ENCODE peak calls at places on chromosome 11, in five cellular contexts. I is T-cell; B is CD4-positive, alpha-beta T cell; N is left cardiac atrium; P is stimulated activated CD4-positive, alpha-beta T cell treated with anti-CD3 and anti-CD28 coated beads, Interleukin-12 subunit alpha, Interleukin-12 subunit beta, amount 100 ng/mL, for 48 hours. E is an unnamed sample.

GRCh38 chr11:66739983-66740382 is 11.0 kb upstream of the SPTBN2 start:
- DNase-seq in N (no peak), P (no peak), B (no peak), I (no peak), E (no peak)

GRCh38 chr11:88086297-88086696 is 88.9 kb downstream of the RAB38 start:
- DNase-seq in I (no peak), N (no peak), B (no peak), P (no peak), E (no peak)

GRCh38 chr11:17313349-17314231 is 37.1 kb downstream of the NUCB2 start:
- DNase-seq in N (no peak), B (no peak), I (no peak), P (no peak), E (no peak)

GRCh38 chr11:83990160-83990733 is 704.1 kb upstream of the CCDC90B start:
- DNase-seq in P (no peak), N (peak; percentile 39), B (no peak), I (no peak), E (no peak)

GRCh38 chr11:279966-280761 is 2.0 kb downstream of the NLRP6 start:
- DNase-seq in N (no peak), B (peak; percentile 52), I (peak; percentile 46), P (no peak), E (no peak)

GRCh38 chr11:75103380-75104026 is 6.8 kb upstream of the OR2AT4 start:
- DNase-seq in N (no peak), B (no peak), I (no peak), P (no peak), E (no peak)

GRCh38 chr11:350723-351255 is 18.5 kb upstream of the B4GALNT4 start:
- DNase-seq in N (no peak), I (no peak), P (no peak), B (no peak), E (no peak)

GRCh38 chr11:13486926-13487660 is 8.7 kb downstream of the PTH start:
- DNase-seq in N (peak; percentile 53), P (peak; percentile 54), B (peak; percentile 67), I (peak; percentile 45), E (peak; percentile 49)

GRCh38 chr11:118912742-118913410 is 12.8 kb downstream of the BCL9L start:
- DNase-seq in P (no peak), B (peak; percentile 5), I (no peak), N (no peak), E (no peak)

GRCh38 chr11:27613670-27613950 is 86.6 kb downstream of the BDNF start:
- DNase-seq in B (no peak), N (no peak), I (no peak), P (no peak), E (no peak)

GRCh38 chr11:65927904-65928397 is 8.7 kb downstream of the DRAP1 start:
- DNase-seq in N (no peak), P (peak; percentile 52), B (peak; percentile 65), I (peak; percentile 84), E (peak; percentile 57)

GRCh38 chr11:37450613-37451012 is 852.6 kb upstream of the RAG2 start:
- DNase-seq in I (no peak), B (no peak), P (no peak), N (no peak), E (no peak)

GRCh38 chr11:44083906-44084305 is 11.6 kb upstream of the EXT2 start:
- DNase-seq in P (no peak), I (no peak), N (no peak), B (no peak), E (no peak)

GRCh38 chr11:47215366-47215925 is 672 bp downstream of the DDB2 start:
- DNase-seq in I (no peak), B (no peak), P (no peak), N (no peak), E (no peak)

GRCh38 chr11:11155962-11156815 is 196.9 kb downstream of the CSNK2A3 start:
- DNase-seq in N (no peak), P (peak; percentile 44), B (peak; percentile 63), I (peak; percentile 43), E (peak; percentile 35)

GRCh38 chr11:36311926-36312592 is 16.0 kb downstream of the PRR5L start:
- DNase-seq in N (no peak), P (no peak), B (no peak), I (no peak), E (no peak)

GRCh38 chr11:94032725-94033124 is 11.6 kb downstream of the HEPHL1 start:
- DNase-seq in P (no peak), I (no peak), B (no peak), N (no peak), E (no peak)

GRCh38 chr11:64484308-64485061 is 106.5 kb upstream of the SLC22A12 start:
- DNase-seq in P (no peak), B (no peak), N (no peak), I (no peak), E (no peak)

GRCh38 chr11:18936002-18936673 is 3.1 kb downstream of the MRGPRX1 start:
- DNase-seq in B (no peak), I (no peak), N (no peak), P (no peak), E (no peak)

GRCh38 chr11:32184057-32185055 is 93.5 kb downstream of the RCN1 start:
- DNase-seq in P (no peak), B (no peak), I (no peak), N (no peak), E (no peak)

GRCh38 chr11:121654506-121655480 is 202.0 kb upstream of the SORL1-AS1 start:
- DNase-seq in B (no peak), P (no peak), I (no peak), N (no peak), E (no peak)

GRCh38 chr11:16767137-16767536 is 28.7 kb downstream of the C11orf58 start:
- DNase-seq in N (no peak), P (no peak), B (no peak), I (no peak), E (no peak)

GRCh38 chr11:125670131-125670530 is 10.5 kb downstream of the ACRV1 start:
- DNase-seq in B (no peak), I (no peak), N (no peak), P (no peak), E (no peak)

GRCh38 chr11:13324141-13324540 is 46.6 kb downstream of the BMAL1 start:
- DNase-seq in P (no peak), B (no peak), N (no peak), I (no peak), E (no peak)

GRCh38 chr11:45266693-45267451 is 19.3 kb downstream of the SYT13 start:
- DNase-seq in I (no peak), P (no peak), B (no peak), N (no peak), E (no peak)

GRCh38 chr11:117538731-117539130 is 211.1 kb downstream of the CEP164 start:
- DNase-seq in P (no peak), N (no peak), B (no peak), I (no peak), E (no peak)

GRCh38 chr11:116882386-116882785 is 45.0 kb upstream of the APOA1 start:
- DNase-seq in I (no peak), P (peak; percentile 1), N (no peak), B (no peak), E (no peak)

GRCh38 chr11:80280737-80281136 is 839.9 kb upstream of the TENM4 start:
- DNase-seq in B (no peak), P (no peak), I (no peak), N (no peak), E (no peak)

GRCh38 chr11:14253437-14253836 is 105.5 kb downstream of the RRAS2 start:
- DNase-seq in I (no peak), N (no peak), P (no peak), B (no peak), E (no peak)

GRCh38 chr11:131511794-131512193 is 141.4 kb downstream of the NTM start:
- DNase-seq in I (no peak), B (no peak), P (no peak), N (no peak), E (no peak)

GRCh38 chr11:66849501-66850234 is 6.4 kb downstream of the RCE1 start:
- DNase-seq in B (no peak), I (no peak), P (no peak), N (no peak), E (no peak)

GRCh38 chr11:62536301-62536957 is 10.2 kb downstream of the AHNAK start:
- DNase-seq in N (no peak), B (no peak), I (no peak), P (no peak), E (no peak)

E was measured in activated T-helper 9 cell treated with anti-CD3 and anti-CD28 coated beads, Interleukin-2, amount 50 U/mL, for 16 hours.